ENCODE peak calls at places on chromosomes 1 and 21, in seven cellular contexts. M is choroid plexus epithelial cell, U is body of pancreas, P is cardiac fibroblast, K is HFF-Myc, C is foreskin fibroblast, J is sigmoid colon. W is an unnamed sample.

GRCh38 chr1:230544758-230545157 is 97.5 kb upstream of the COG2 start:
- DNase-seq in M (no peak), U (no peak), P (no peak), K (no peak), C (no peak), J (no peak), W (no peak)

GRCh38 chr1:234520908-234521801 is 42.2 kb upstream of the TARBP1 start:
- DNase-seq in M (no peak), U (no peak), P (no peak), K (no peak), C (no peak), J (peak), W (no peak)

GRCh38 chr1:111754964-111755320 is 759 bp upstream of the DDX20 start:
- DNase-seq in M (peak), U (peak), P (peak), K (no peak), C (peak), J (no peak), W (peak)

GRCh38 chr1:151881479-151881878 is 27.8 kb downstream of the THEM4 start:
- DNase-seq in M (no peak), U (no peak), P (no peak), K (no peak), C (no peak), J (no peak), W (no peak)

GRCh38 chr1:44826375-44827196 is 16.5 kb downstream of the PTCH2 start:
- DNase-seq in M (peak), U (peak), P (peak), K (no peak), C (peak), J (peak), W (no peak)

GRCh38 chr1:226739696-226740065 is 599 bp upstream of the ITPKB start:
- DNase-seq in M (no peak), U (no peak), P (no peak), K (no peak), C (no peak), J (no peak), W (no peak)

GRCh38 chr1:200749090-200749489 is 10.4 kb downstream of the CAMSAP2 start:
- DNase-seq in M (no peak), U (no peak), P (no peak), K (no peak), C (no peak), J (no peak), W (no peak)

GRCh38 chr1:112501810-112502641 is 6.7 kb upstream of the WNT2B start:
- DNase-seq in M (peak), U (peak), P (peak), K (no peak), C (peak), J (peak), W (peak)

GRCh38 chr1:212225416-212225815 is 59.8 kb upstream of the PPP2R5A start:
- DNase-seq in M (no peak), U (no peak), P (no peak), K (no peak), C (no peak), J (no peak), W (no peak)

GRCh38 chr1:59292557-59292956 is 4.3 kb upstream of the FGGY start:
- DNase-seq in M (peak), U (no peak), P (peak), K (no peak), C (peak), J (peak), W (peak)

GRCh38 chr1:211279340-211279739 is 20.2 kb downstream of the RCOR3 start:
- DNase-seq in M (no peak), U (no peak), P (no peak), K (no peak), C (no peak), J (no peak), W (no peak)

GRCh38 chr1:196078691-196079090 is 529.5 kb downstream of the KCNT2 start:
- DNase-seq in M (peak), U (no peak), P (peak), K (no peak), C (peak), J (no peak), W (no peak)

GRCh38 chr1:32724678-32725594 is 22.4 kb upstream of the SYNC start:
- DNase-seq in M (peak), U (no peak), P (peak), K (peak), C (peak), J (no peak), W (peak)

GRCh38 chr1:167935252-167936067 is 1.0 kb upstream of the DCAF6 start:
- DNase-seq in M (peak), U (peak), P (peak), K (no peak), C (peak), J (peak), W (peak)

GRCh38 chr1:21317035-21317689 is 26.9 kb upstream of the ECE1 start:
- DNase-seq in M (peak), U (peak), P (peak), K (no peak), C (peak), J (peak), W (peak)

GRCh38 chr1:18175530-18176377 is 68.2 kb downstream of the IGSF21 start:
- DNase-seq in M (no peak), U (no peak), P (no peak), K (no peak), C (no peak), J (peak), W (no peak)

GRCh38 chr1:85447000-85447943 is 17.7 kb downstream of the DDAH1 start:
- DNase-seq in M (peak), U (no peak), P (peak), K (no peak), C (peak), J (no peak), W (peak)

GRCh38 chr1:185463433-185463832 is 146.4 kb upstream of the IVNS1ABP start:
- DNase-seq in M (no peak), U (no peak), P (no peak), K (no peak), C (no peak), J (no peak), W (no peak)

GRCh38 chr21:26845066-26845749 is at the start of gene ADAMTS1:
- DNase-seq in M (peak), U (peak), P (peak), K (no peak), C (peak), J (peak), W (peak)

GRCh38 chr1:62462370-62462769 is 25.5 kb downstream of the USP1 start:
- DNase-seq in M (no peak), U (no peak), P (no peak), K (no peak), C (no peak), J (no peak), W (peak)

GRCh38 chr1:104463126-104463697 is 713.5 kb downstream of the AMY1C start:
- DNase-seq in M (no peak), U (no peak), P (no peak), K (no peak), C (no peak), J (no peak), W (no peak)

GRCh38 chr1:119141020-119141424 is 569 bp upstream of the WARS2 start:
- DNase-seq in M (peak), U (peak), P (peak), K (no peak), C (peak), J (peak), W (peak)

GRCh38 chr1:174060090-174060489 is 37.9 kb upstream of the RC3H1 start:
- DNase-seq in M (no peak), U (no peak), P (no peak), K (no peak), C (no peak), J (no peak), W (no peak)

GRCh38 chr1:56434659-56435202 is 144.6 kb downstream of the PLPP3 start:
- DNase-seq in M (no peak), U (no peak), P (no peak), K (no peak), C (no peak), J (no peak), W (peak)

GRCh38 chr1:54277451-54278355 is 77.7 kb downstream of the MRPL37 start:
- DNase-seq in M (peak), U (peak), P (no peak), K (no peak), C (peak), J (peak), W (peak)

GRCh38 chr1:222918746-222919477 is 104.1 kb downstream of the DISP1 start:
- DNase-seq in M (peak), U (no peak), P (no peak), K (no peak), C (peak), J (no peak), W (peak)

GRCh38 chr1:206829875-206830274 is 35.5 kb upstream of the IL20 start:
- DNase-seq in M (no peak), U (no peak), P (no peak), K (no peak), C (no peak), J (no peak), W (no peak)

GRCh38 chr21:36909901-36910561 is 56.4 kb downstream of the HLCS start:
- DNase-seq in M (peak), U (no peak), P (peak), K (peak), C (peak), J (no peak), W (peak)

GRCh38 chr21:36909423-36909822 is 57.0 kb downstream of the HLCS start:
- DNase-seq in M (no peak), U (no peak), P (no peak), K (no peak), C (no peak), J (no peak), W (no peak)

GRCh38 chr21:36910581-36911307 is 55.7 kb downstream of the HLCS start:
- DNase-seq in M (peak), U (no peak), P (peak), K (no peak), C (peak), J (no peak), W (peak)

GRCh38 chr21:36904093-36904666 is 62.3 kb downstream of the HLCS start:
- DNase-seq in M (no peak), U (no peak), P (no peak), K (no peak), C (no peak), J (no peak), W (no peak)

GRCh38 chr21:36908260-36908908 is 58.1 kb downstream of the HLCS start:
- DNase-seq in M (peak), U (no peak), P (peak), K (no peak), C (no peak), J (no peak), W (peak)
- TF ChIP-seq CTCF in M (peak), U (no peak), P (peak), K (no peak), C (no peak), J (no peak), W (peak)

GRCh38 chr1:175094626-175095025 is 27.0 kb downstream of the TNN start:
- DNase-seq in M (no peak), U (no peak), P (no peak), K (no peak), C (no peak), J (no peak), W (no peak)
- H3K4me3 ChIP-seq in M (no peak), U (no peak), P (no peak), K (no peak), C (no peak), J (no peak), W (no peak)

DNA sequence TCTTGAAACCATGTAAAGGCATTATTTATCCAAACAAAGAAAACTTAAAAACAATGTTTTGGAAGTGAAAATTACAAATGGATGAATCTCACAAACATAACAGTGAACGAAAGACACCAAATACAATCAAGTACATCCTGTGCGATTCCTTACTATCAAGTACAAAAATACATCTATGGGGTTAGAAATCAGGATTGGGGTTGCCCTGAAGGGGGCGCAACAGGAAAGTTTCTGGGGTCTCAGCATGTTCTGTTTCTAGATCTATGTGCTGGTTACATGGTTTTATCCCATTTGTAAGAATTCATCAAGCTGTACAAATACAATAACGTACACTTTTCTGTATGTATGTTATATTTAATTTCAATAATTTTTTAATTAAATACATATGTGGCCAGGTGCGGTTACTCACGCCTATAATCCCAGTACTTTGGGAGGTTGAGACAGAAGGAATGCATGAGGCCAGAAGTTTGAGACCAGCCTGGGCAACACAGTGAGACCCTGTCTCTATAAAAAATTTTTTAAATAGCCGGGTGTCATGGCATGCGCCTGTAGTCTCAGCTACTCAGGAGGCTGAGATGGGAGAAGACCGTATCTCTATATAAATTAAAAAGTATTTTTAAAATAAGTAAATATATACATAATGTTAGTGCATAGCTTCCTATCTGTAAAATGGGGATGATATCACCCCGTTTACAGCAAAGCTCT is 121.5 kb upstream of the SOD1 start:
- DNase-seq in M (no peak), U (no peak), P (no peak), K (no peak), C (no peak), J (no peak), W (no peak)
- TF ChIP-seq CTCF in M (peak), U (no peak), P (no peak), K (peak), C (no peak), J (no peak), W (no peak)

GRCh38 chr1:163066686-163067085 is 2.5 kb upstream of the RGS4 start:
- DNase-seq in M (no peak), U (no peak), P (no peak), K (no peak), C (no peak), J (no peak), W (no peak)

GRCh38 chr1:163069142-163069541 is at the start of gene RGS4:
- DNase-seq in M (peak), U (no peak), P (peak), K (peak), C (peak), J (peak), W (peak)

GRCh38 chr1:163069655-163070277 is 605 bp downstream of the RGS4 start:
- DNase-seq in M (peak), U (no peak), P (no peak), K (no peak), C (no peak), J (no peak), W (no peak)

GRCh38 chr1:163066168-163066567 is 3.0 kb upstream of the RGS4 start:
- DNase-seq in M (no peak), U (no peak), P (no peak), K (no peak), C (no peak), J (no peak), W (no peak)

GRCh38 chr1:163068716-163069115 is 445 bp upstream of the RGS4 start:
- DNase-seq in M (peak), U (no peak), P (peak), K (no peak), C (peak), J (no peak), W (peak)
- H3K4me3 ChIP-seq in M (peak), U (no peak), P (peak), K (peak), C (peak), J (peak), W (peak)

GRCh38 chr1:176119549-176119948 is 87.5 kb downstream of the COP1 start:
- DNase-seq in M (peak), U (no peak), P (peak), K (no peak), C (peak), J (no peak), W (peak)
- TF ChIP-seq CTCF in M (peak), U (no peak), P (peak), K (peak), C (no peak), J (no peak), W (no peak)

GRCh38 chr1:27878038-27878437 is 5.7 kb downstream of the THEMIS2 start:
- DNase-seq in M (no peak), U (no peak), P (no peak), K (no peak), C (no peak), J (peak), W (no peak)

GRCh38 chr1:27879374-27880082 is 7.2 kb downstream of the THEMIS2 start:
- DNase-seq in M (no peak), U (no peak), P (no peak), K (no peak), C (no peak), J (peak), W (no peak)

GRCh38 chr1:27878787-27879335 is 6.5 kb downstream of the THEMIS2 start:
- DNase-seq in M (no peak), U (no peak), P (no peak), K (no peak), C (no peak), J (peak), W (no peak)

GRCh38 chr1:27876341-27877114 is 4.2 kb downstream of the THEMIS2 start:
- DNase-seq in M (no peak), U (no peak), P (no peak), K (no peak), C (no peak), J (peak), W (no peak)

GRCh38 chr1:27877115-27877416 is 4.7 kb downstream of the THEMIS2 start:
- DNase-seq in M (no peak), U (no peak), P (no peak), K (no peak), C (no peak), J (peak), W (no peak)
- H3K4me3 ChIP-seq in M (no peak), U (no peak), P (no peak), K (no peak), C (no peak), J (no peak), W (no peak)

GRCh38 chr1:246506785-246507639 is at the start of gene SMYD3:
- DNase-seq in M (peak), U (peak), P (peak), K (peak), C (peak), J (peak), W (peak)
- TF ChIP-seq CTCF in M (peak), U (no peak), P (peak), K (no peak), C (no peak), J (peak), W (peak)

DNA sequence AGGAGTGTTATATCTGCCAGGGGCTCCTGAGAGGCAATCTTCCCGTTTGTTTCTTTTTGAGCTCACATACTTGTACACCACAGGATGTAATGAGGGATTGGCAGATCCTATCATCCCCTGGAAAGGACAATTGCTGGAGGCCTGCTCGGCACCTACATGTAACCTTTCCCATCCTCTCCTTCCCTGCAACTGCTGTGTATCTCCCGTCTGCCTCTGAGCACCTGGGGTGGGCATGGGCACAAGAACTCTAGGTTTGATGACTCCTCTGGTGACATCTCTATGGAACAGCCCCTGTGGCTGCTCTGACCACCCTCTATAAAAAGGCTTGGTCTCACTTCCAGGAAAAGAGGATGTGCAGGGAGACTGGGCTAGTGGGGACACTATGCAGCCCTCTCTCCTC is 25.0 kb upstream of the SMIM12 start:
- DNase-seq in M (no peak), U (no peak), P (no peak), K (no peak), C (no peak), J (no peak), W (no peak)
- H3K4me3 ChIP-seq in M (no peak), U (no peak), P (no peak), K (no peak), C (no peak), J (no peak), W (no peak)

GRCh38 chr1:182803846-182804245 is 14.3 kb downstream of the NPL start:
- DNase-seq in M (no peak), U (no peak), P (no peak), K (no peak), C (no peak), J (no peak), W (no peak)

GRCh38 chr1:182802006-182802798 is 12.6 kb downstream of the NPL start:
- DNase-seq in M (no peak), U (no peak), P (no peak), K (no peak), C (no peak), J (no peak), W (no peak)

GRCh38 chr1:182809414-182809957 is 19.9 kb downstream of the NPL start:
- DNase-seq in M (no peak), U (no peak), P (no peak), K (no peak), C (peak), J (no peak), W (peak)

GRCh38 chr1:182807907-182808306 is 18.3 kb downstream of the NPL start:
- DNase-seq in M (no peak), U (no peak), P (no peak), K (no peak), C (no peak), J (no peak), W (no peak)

DNA sequence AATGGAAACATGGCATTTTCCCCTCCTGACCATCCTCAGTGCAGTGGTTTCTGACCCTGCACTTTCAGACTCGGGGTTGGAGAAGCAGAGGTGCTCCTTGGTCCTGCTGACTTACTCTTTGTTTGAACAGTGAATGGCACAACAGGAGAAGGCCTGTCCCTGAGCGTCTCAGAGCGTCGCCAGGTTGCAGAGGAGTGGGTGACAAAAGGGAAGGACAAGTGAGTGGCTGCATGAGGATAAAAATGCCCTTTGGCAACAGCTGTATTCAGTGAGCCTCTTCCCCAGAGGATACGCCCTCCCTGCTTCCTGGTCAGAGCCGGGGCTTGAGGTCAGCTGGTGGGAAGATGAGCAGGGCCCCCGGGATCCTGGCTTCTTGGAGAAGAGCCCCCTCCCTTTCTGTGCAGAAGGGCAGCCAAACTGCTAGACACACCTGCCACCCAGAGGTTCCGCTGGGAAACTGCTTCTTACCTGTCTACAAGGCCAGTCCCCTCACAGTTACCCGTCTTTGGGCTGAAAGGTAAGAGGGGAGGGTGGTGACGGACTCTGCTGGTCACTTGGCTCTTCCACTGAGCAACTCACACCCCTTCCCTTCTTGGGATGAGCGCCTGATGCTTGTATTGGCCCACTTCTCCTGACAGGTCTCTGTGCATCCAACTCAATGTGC is 16.6 kb downstream of the NPL start:
- DNase-seq in M (no peak), U (no peak), P (no peak), K (no peak), C (no peak), J (no peak), W (no peak)
- TF ChIP-seq CTCF in M (no peak), U (no peak), P (no peak), K (peak), C (no peak), J (no peak), W (no peak)

W was measured in AG10803.